ENCODE peak calls at places on chromosomes 5 and 9, in five cellular contexts. X is K562, H is WTC11, Y is HepG2, M is GM12878. U is an unnamed sample.

GRCh38 chr9:21974542-21975409 is 19.4 kb downstream of the CDKN2A start:
- DNase-seq in X (no peak), H (peak; percentile 87), Y (no peak), M (no peak), U (peak; percentile 93)

GRCh38 chr5:132003170-132003744 is 8.2 kb downstream of the ACSL6 start:
- DNase-seq in X (peak; percentile 38), H (peak; percentile 68), Y (peak; percentile 94), M (no peak), U (peak; percentile 72)

GRCh38 chr5:150141544-150142188 is 14.0 kb downstream of the PDGFRB start:
- DNase-seq in X (no peak), H (no peak), Y (no peak), M (no peak), U (peak; percentile 56)

GRCh38 chr9:114545055-114545454 is 39.8 kb upstream of the WHRN start:
- DNase-seq in X (no peak), H (no peak), Y (no peak), M (no peak), U (no peak)

GRCh38 chr5:124963236-124963929 is 216.9 kb upstream of the ZNF608 start:
- DNase-seq in X (no peak), H (peak; percentile 31), Y (peak; percentile 2), M (no peak), U (peak; percentile 56)

GRCh38 chr9:137095664-137096517 is 9.1 kb downstream of the MAN1B1 start:
- DNase-seq in X (peak; percentile 27), H (no peak), Y (no peak), M (peak; percentile 61), U (peak; percentile 29)

GRCh38 chr9:70049672-70050271 is 6.1 kb downstream of the MAMDC2 start:
- DNase-seq in X (no peak), H (no peak), Y (no peak), M (no peak), U (no peak)

GRCh38 chr5:145800181-145800580 is 35.0 kb downstream of the PRELID2 start:
- DNase-seq in X (no peak), H (no peak), Y (no peak), M (no peak), U (no peak)

GRCh38 chr5:15522141-15522540 is 22.2 kb downstream of the FBXL7 start:
- DNase-seq in X (no peak), H (no peak), Y (no peak), M (no peak), U (no peak)

GRCh38 chr9:74413876-74414275 is 83.3 kb upstream of the RORB start:
- DNase-seq in X (no peak), H (no peak), Y (no peak), M (no peak), U (no peak)

GRCh38 chr9:115680226-115680625 is 473.4 kb upstream of the PAPPA start:
- DNase-seq in X (no peak), H (no peak), Y (no peak), M (no peak), U (no peak)

GRCh38 chr5:151451626-151452520 is 4.5 kb downstream of the SLC36A1 start:
- DNase-seq in X (peak; percentile 29), H (no peak), Y (peak; percentile 83), M (peak; percentile 23), U (no peak)

DNA sequence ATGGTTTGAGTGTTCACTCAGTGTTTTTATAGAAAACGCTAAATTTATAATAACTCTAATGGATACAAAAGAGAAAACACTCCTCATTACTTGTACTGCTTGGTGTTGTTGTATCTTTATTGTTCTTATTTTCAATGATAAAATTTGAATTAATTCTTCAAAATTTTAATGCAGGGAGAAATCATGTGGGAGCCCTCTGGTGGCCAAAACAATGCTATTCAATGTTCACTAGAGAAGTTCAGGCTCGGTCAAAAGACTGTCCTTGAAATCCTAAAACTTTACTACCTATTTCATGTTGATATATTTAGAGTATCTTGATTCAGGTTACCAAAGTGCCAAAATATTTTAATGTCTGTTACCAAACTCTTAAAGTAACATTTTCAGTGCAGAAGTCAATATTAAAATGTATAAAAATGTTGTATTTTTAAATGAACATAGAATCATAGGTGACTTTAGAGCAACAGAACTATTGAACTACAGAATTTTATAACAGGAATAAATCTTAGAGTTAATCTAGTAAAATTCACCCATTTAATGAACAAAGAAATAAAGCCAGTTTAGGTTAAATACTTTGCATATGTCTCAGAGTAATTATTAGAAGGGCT is 1259.8 kb downstream of the PTPRD start:
- DNase-seq in X (no peak), H (no peak), Y (no peak), M (no peak), U (peak; percentile 49)
- TF ChIP-seq CTCF in X (no peak), H (peak; percentile 40), Y (peak; percentile 11), M (peak; percentile 49), U (peak; percentile 56)

GRCh38 chr5:60633336-60633735 is 66.6 kb downstream of the DEPDC1B start:
- DNase-seq in X (no peak), H (no peak), Y (no peak), M (no peak), U (no peak)
- TF ChIP-seq CREB1 in X (no peak), H (no peak), Y (no peak), M (no peak), U (no peak)

GRCh38 chr5:180291943-180292831 is at the start of gene MAPK9:
- DNase-seq in X (peak; percentile 97), H (peak; percentile 85), Y (peak; percentile 62), M (no peak), U (peak; percentile 93)

GRCh38 chr5:180289966-180290365 is 1.9 kb downstream of the MAPK9 start:
- DNase-seq in X (no peak), H (no peak), Y (no peak), M (no peak), U (no peak)

GRCh38 chr5:180290568-180291233 is 1.2 kb downstream of the MAPK9 start:
- DNase-seq in X (no peak), H (no peak), Y (no peak), M (no peak), U (no peak)

GRCh38 chr5:180289433-180289832 is 2.5 kb downstream of the MAPK9 start:
- DNase-seq in X (no peak), H (no peak), Y (no peak), M (no peak), U (peak; percentile 35)

DNA sequence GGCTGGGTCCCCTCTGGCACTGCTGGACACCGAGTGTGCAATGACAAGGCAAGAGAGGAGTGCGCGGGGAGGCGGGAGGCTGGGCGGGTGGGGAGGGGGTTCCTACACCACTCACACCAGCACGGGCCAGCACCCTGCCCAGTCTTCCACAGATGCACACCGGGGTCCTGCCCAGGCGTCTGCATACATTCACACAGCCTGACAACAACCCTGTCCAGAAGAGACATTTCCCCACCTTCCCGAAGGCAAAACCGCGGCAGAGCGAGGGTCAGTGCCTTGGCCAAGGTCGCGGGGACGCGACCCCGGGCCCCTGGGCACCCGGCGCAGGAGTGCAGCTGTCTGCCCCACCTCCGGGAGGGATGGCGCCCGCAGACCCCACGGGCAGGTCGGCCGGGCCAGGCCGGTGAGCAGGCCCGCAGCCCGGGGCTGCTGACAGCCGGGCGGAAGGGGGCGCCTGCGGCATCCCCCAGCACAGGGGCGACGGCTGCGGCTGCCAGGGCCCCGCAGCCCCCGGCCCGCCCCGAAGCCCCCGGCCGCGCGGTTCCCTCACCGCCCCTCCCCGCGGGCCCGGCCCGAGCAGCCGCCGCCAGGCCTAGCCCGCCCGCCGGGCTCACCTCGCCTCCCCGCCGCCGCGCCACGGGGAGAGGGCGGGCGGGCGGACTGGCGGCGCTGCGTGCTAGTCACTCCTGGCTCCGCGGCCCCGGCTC is 496 bp downstream of the MAPK9 start:
- DNase-seq in X (peak; percentile 36), H (peak; percentile 39), Y (no peak), M (no peak), U (peak; percentile 51)
- TF ChIP-seq CTCF in X (no peak), H (no peak), Y (peak; percentile 24), M (peak; percentile 6), U (peak; percentile 25)

DNA sequence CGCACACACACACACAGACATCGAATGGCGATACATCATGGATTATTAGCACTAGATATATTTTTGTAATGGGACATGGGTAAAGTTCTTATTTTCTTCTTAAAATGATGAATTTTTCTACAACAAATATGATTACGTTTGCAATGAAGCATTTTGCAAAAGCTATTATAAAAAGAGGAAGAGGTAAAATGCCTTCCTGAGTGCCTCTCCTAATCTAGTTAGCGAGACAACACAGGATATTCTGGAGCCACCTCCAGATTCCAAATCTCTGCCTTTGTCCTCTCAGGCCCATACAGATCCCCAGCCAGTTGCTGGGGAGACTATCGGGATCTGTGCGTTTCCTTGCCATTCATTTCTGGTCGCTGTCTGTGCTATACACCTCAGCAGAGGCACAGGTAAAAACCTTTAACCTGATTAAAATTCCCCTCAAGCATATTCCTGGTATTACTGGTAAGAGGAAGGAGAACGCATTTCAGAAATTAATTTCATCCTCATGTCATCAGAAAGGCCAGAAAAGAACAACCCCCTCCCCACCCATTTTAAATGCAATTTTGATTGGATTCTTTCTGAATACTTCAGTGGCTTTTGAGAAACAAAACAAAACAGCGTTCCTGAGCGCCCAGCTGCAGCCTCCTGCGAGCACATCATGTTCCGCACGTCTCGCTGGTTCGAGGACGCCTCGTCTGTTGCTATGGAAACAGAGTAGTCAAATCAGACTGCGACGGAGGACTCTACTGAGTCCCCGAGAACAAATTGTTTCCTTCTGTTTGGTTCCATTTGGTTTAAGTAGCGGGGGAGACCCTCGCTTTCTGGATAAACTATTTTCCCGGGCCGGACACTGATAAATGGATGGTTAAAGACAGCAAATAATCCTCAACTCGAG is 69.3 kb downstream of the SLC28A3 start:
- DNase-seq in X (no peak), H (peak; percentile 61), Y (no peak), M (no peak), U (peak; percentile 92)
- TF ChIP-seq CREB1 in X (no peak), H (no peak), Y (no peak), M (no peak), U (peak; percentile 28)